ENCODE peak calls at places on chromosome 9, in ten cellular contexts. W is WTC11, O is OCI-LY7, T is RWPE1, P is astrocyte of the cerebellum, M is lower leg skin, F is IMR-90, I is right atrium auricular region, J is progenitor cell of endocrine pancreas, N is HFF-Myc. B is an unnamed sample.
A peak's percentile ranks its signal among the peaks of the same experiment; 100 is the strongest.

GRCh38 chr9:129182625-129183494 is 4.8 kb upstream of the IER5L start:
- DNase-seq in W (peak; percentile 85), O (no peak), T (no peak), P (no peak), M (no peak), F (no peak), I (no peak), J (peak; percentile 38), N (no peak), B (no peak)

GRCh38 chr9:128081052-128081451 is 13.0 kb downstream of the SLC25A25 start:
- DNase-seq in W (no peak), O (no peak), T (no peak), P (peak; percentile 67), M (no peak), F (peak; percentile 98), I (no peak), J (no peak), N (peak; percentile 89), B (no peak)

GRCh38 chr9:108599571-108599970 is 256.2 kb downstream of the ACTL7B start:
- DNase-seq in W (no peak), O (no peak), T (no peak), P (peak; percentile 53), M (no peak), F (no peak), I (no peak), J (no peak), N (no peak), B (no peak)

GRCh38 chr9:130150779-130151381 is 21.3 kb upstream of the NCS1 start:
- DNase-seq in W (no peak), O (no peak), T (no peak), P (no peak), M (no peak), F (peak; percentile 74), I (no peak), J (no peak), N (no peak), B (no peak)

GRCh38 chr9:90807006-90807405 is 5.4 kb downstream of the SYK start:
- DNase-seq in W (no peak), O (peak; percentile 50), T (no peak), P (no peak), M (no peak), F (no peak), I (no peak), J (no peak), N (no peak), B (no peak)

GRCh38 chr9:108383801-108384200 is 472.0 kb downstream of the ACTL7B start:
- DNase-seq in W (no peak), O (no peak), T (no peak), P (no peak), M (no peak), F (peak; percentile 47), I (no peak), J (no peak), N (no peak), B (no peak)

GRCh38 chr9:105510024-105510423 is 47.9 kb upstream of the FKTN start:
- DNase-seq in W (no peak), O (no peak), T (peak; percentile 32), P (peak; percentile 89), M (no peak), F (peak; percentile 89), I (no peak), J (no peak), N (peak; percentile 5), B (peak; percentile 36)

GRCh38 chr9:86329649-86330048 is 24.6 kb downstream of the TUT7 start:
- DNase-seq in W (no peak), O (no peak), T (no peak), P (no peak), M (no peak), F (peak; percentile 45), I (no peak), J (no peak), N (no peak), B (no peak)

GRCh38 chr9:81549500-81550206 is 139.7 kb downstream of the TLE1 start:
- DNase-seq in W (no peak), O (no peak), T (no peak), P (no peak), M (no peak), F (no peak), I (no peak), J (no peak), N (no peak), B (no peak)

GRCh38 chr9:105053209-105053652 is 125.3 kb upstream of the ABCA1 start:
- DNase-seq in W (no peak), O (no peak), T (peak; percentile 90), P (peak; percentile 47), M (peak; percentile 79), F (peak; percentile 94), I (no peak), J (no peak), N (no peak), B (peak; percentile 18)

GRCh38 chr9:133786371-133786753 is 48.2 kb upstream of the SARDH start:
- DNase-seq in W (no peak), O (peak; percentile 70), T (no peak), P (no peak), M (no peak), F (no peak), I (no peak), J (no peak), N (no peak), B (peak; percentile 80)

GRCh38 chr9:92619601-92620300 is 50.2 kb downstream of the IPPK start:
- DNase-seq in W (no peak), O (no peak), T (no peak), P (no peak), M (peak; percentile 82), F (no peak), I (peak; percentile 50), J (no peak), N (no peak), B (no peak)

DNA sequence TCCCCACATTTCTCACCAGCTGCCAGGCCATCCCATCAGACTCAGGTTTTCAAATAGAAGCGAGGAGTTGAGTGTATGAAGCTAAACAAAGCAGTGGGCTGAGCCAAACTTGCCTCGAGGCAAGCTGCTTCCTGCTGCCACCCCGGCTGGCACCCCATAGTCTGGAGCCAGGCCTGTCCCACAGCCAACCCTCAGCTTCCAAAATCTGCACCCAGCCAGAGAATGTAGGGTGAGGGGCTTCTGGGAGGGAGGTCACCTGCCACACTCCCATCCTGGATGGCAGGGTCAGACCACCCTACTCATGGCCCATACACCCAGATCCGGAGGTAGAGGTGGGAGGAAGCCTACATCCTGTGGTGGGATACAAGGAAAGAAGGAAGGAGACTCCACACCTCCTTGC is 22.3 kb upstream of the ALDH1B1 start:
- DNase-seq in W (no peak), O (no peak), T (no peak), P (no peak), M (peak; percentile 74), F (no peak), I (no peak), J (no peak), N (no peak), B (no peak)
- TF ChIP-seq CTCF in W (no peak), O (no peak), T (no peak), P (no peak), M (no peak), F (no peak), I (no peak), J (no peak), N (no peak), B (no peak)

GRCh38 chr9:137240321-137240840 is 706 bp upstream of the TUBB4B start:
- DNase-seq in W (peak; percentile 38), O (peak; percentile 74), T (peak; percentile 64), P (peak; percentile 18), M (peak; percentile 96), F (peak; percentile 61), I (peak; percentile 76), J (no peak), N (no peak), B (peak; percentile 83)
- TF ChIP-seq CTCF in W (no peak), O (peak; percentile 32), T (peak; percentile 12), P (no peak), M (no peak), F (no peak), I (peak; percentile 28), J (peak; percentile 22), N (no peak), B (peak; percentile 21)

GRCh38 chr9:70802206-70802605 is 319.2 kb downstream of the TRPM3 start:
- DNase-seq in W (no peak), O (no peak), T (no peak), P (peak; percentile 46), M (no peak), F (no peak), I (no peak), J (no peak), N (no peak), B (no peak)

GRCh38 chr9:70805953-70806352 is 315.5 kb downstream of the TRPM3 start:
- DNase-seq in W (no peak), O (no peak), T (no peak), P (no peak), M (no peak), F (no peak), I (no peak), J (no peak), N (no peak), B (no peak)

GRCh38 chr9:70798018-70798417 is 323.4 kb downstream of the TRPM3 start:
- DNase-seq in W (no peak), O (no peak), T (no peak), P (no peak), M (no peak), F (no peak), I (no peak), J (no peak), N (no peak), B (no peak)

GRCh38 chr9:70806872-70807271 is 314.5 kb downstream of the TRPM3 start:
- DNase-seq in W (no peak), O (no peak), T (no peak), P (no peak), M (no peak), F (no peak), I (no peak), J (no peak), N (no peak), B (no peak)

GRCh38 chr9:70802758-70803436 is 318.5 kb downstream of the TRPM3 start:
- DNase-seq in W (no peak), O (no peak), T (no peak), P (no peak), M (no peak), F (no peak), I (no peak), J (no peak), N (no peak), B (no peak)
- TF ChIP-seq CTCF in W (no peak), O (no peak), T (no peak), P (no peak), M (no peak), F (no peak), I (no peak), J (no peak), N (no peak), B (no peak)

DNA sequence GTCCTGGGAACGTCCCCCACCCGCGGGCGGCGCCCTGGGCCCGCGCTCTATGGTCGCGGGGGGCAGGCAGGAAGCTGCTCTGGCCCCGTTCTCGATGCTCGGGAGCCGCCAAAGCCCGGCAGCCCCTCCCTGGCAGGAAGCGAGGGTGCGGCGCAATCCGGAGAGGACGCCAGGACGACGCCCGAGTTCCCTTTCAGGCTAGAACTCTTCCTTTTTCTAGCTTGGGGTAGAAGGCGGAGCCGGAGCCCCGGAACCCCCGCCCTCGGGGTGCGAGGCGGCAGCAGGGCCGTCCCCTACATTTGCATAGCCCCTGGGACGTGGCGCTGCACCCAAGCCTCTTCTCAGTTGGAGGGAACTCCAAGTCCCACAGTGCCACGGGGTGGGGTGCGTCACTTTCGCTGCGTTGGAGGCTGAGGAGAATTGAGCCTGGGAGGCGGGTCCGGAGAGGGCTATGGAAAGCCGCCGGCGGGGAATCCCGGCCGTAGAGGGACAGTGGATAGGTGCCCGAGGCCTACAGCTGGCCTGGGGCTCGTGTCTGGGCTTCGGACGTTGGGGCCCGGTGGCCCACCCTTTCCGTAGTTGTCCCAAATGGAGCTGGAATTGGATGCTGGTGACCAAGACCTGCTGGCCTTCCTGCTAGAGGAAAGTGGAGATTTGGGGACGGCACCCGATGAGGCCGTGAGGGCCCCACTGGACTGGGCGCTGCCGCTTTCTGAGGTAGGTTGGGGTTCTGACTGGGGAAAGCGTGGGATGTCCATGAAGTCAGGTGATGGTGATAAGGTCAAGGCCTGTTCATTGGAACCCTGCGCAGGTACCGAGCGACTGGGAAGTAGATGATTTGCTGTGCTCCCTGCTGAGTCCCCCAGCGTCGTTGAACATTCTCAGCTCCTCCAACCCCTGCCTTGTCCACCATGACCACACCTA is at the start of the genes CREB3 and TLN1:
- DNase-seq in W (peak; percentile 95), O (peak; percentile 99), T (peak; percentile 100), P (peak; percentile 97), M (peak; percentile 100), F (peak; percentile 99), I (peak; percentile 99), J (peak; percentile 93), N (peak; percentile 96), B (peak; percentile 97)
- TF ChIP-seq CTCF in W (no peak), O (peak; percentile 65), T (peak; percentile 70), P (no peak), M (no peak), F (peak; percentile 19), I (no peak), J (no peak), N (no peak), B (peak; percentile 33)